ENCODE peak calls at places on chromosome 18, in six cellular contexts. R is foreskin fibroblast, M is K562, P is AG10803, Z is PC-9, O is brain microvascular endothelial cell. E is an unnamed sample.

GRCh38 chr18:12290086-12290485 is 18.0 kb upstream of the TUBB6 start:
- DNase-seq in O (no peak), P (peak; percentile 32), R (no peak), Z (no peak), M (no peak), E (no peak)

GRCh38 chr18:14947482-14948162 is 199.7 kb downstream of the ANKRD30B start:
- DNase-seq in Z (no peak), P (no peak), M (no peak), O (no peak), R (no peak), E (no peak)

GRCh38 chr18:13211537-13211936 is 7.0 kb upstream of the LDLRAD4 start:
- DNase-seq in M (no peak), P (no peak), R (no peak), O (no peak), Z (no peak), E (no peak)

GRCh38 chr18:80200932-80201672 is 46.2 kb downstream of the PARD6G start:
- DNase-seq in R (no peak), Z (no peak), O (no peak), M (no peak), P (no peak), E (no peak)

GRCh38 chr18:49227456-49227855 is 233.0 kb downstream of the DYM start:
- DNase-seq in O (no peak), R (no peak), Z (no peak), M (no peak), P (no peak), E (no peak)

GRCh38 chr18:14174706-14175085 is 42.5 kb upstream of the ZNF519 start:
- DNase-seq in O (no peak), M (no peak), P (no peak), R (no peak), Z (no peak), E (no peak)

GRCh38 chr18:22168360-22168921 is 948 bp upstream of the GATA6 start:
- DNase-seq in P (no peak), R (no peak), M (peak; percentile 59), O (no peak), Z (peak; percentile 54), E (no peak)

GRCh38 chr18:73564073-73564472 is 583.6 kb downstream of the FBXO15 start:
- DNase-seq in Z (peak; percentile 95), O (peak; percentile 49), M (no peak), R (peak; percentile 86), P (peak; percentile 71), E (peak; percentile 12)

GRCh38 chr18:4869101-4869500 is 328.0 kb downstream of the AKAIN1 start:
- DNase-seq in M (no peak), Z (no peak), R (no peak), P (no peak), O (no peak), E (no peak)

GRCh38 chr18:76052196-76052595 is 442.8 kb downstream of the ZNF516 start:
- DNase-seq in O (no peak), P (no peak), M (no peak), Z (no peak), R (no peak), E (no peak)

GRCh38 chr18:5937795-5938194 is 42.5 kb upstream of the TMEM200C start:
- DNase-seq in R (no peak), Z (no peak), P (no peak), M (no peak), O (no peak), E (no peak)

GRCh38 chr18:74456409-74457042 is 582 bp downstream of the DIPK1C start:
- DNase-seq in Z (no peak), O (no peak), R (no peak), M (no peak), P (no peak), E (no peak)

GRCh38 chr18:9950289-9951016 is 36.6 kb downstream of the VAPA start:
- DNase-seq in R (no peak), O (no peak), M (no peak), P (peak; percentile 37), Z (no peak), E (peak; percentile 55)

GRCh38 chr18:73458186-73458964 is 590.6 kb upstream of the NETO1 start:
- DNase-seq in P (peak; percentile 33), O (no peak), Z (no peak), R (no peak), M (no peak), E (peak; percentile 28)

GRCh38 chr18:39839782-39840181 is 2115.3 kb upstream of the PIK3C3 start:
- DNase-seq in R (peak; percentile 9), P (no peak), M (no peak), O (peak; percentile 50), Z (peak; percentile 37), E (no peak)

GRCh38 chr18:21393986-21394385 is 152.0 kb downstream of the GREB1L start:
- DNase-seq in Z (no peak), P (no peak), M (no peak), R (no peak), O (no peak), E (no peak)

GRCh38 chr18:44651453-44651852 is 29.2 kb upstream of the SETBP1 start:
- DNase-seq in P (peak; percentile 71), R (peak; percentile 66), M (peak; percentile 14), Z (peak; percentile 92), O (peak; percentile 89), E (peak; percentile 76)

GRCh38 chr18:11553098-11553940 is 56.1 kb upstream of the SLC35G4 start:
- DNase-seq in Z (no peak), R (peak; percentile 44), P (peak; percentile 56), O (peak; percentile 55), M (peak; percentile 57), E (peak; percentile 37)

GRCh38 chr18:10234912-10235439 is 219.5 kb upstream of the APCDD1 start:
- DNase-seq in Z (no peak), M (no peak), O (peak; percentile 24), P (peak; percentile 92), R (peak; percentile 93), E (peak; percentile 92)

GRCh38 chr18:52337286-52337685 is 2.7 kb upstream of the DCC start:
- DNase-seq in R (peak; percentile 83), O (peak; percentile 53), P (peak; percentile 32), Z (no peak), M (no peak), E (no peak)

GRCh38 chr18:6058941-6059340 is 163.6 kb upstream of the TMEM200C start:
- DNase-seq in O (peak; percentile 85), P (peak; percentile 37), M (no peak), R (peak; percentile 15), Z (no peak), E (no peak)

GRCh38 chr18:27861539-27861938 is 315.4 kb downstream of the CDH2 start:
- DNase-seq in R (no peak), Z (no peak), O (no peak), P (no peak), M (no peak), E (no peak)

GRCh38 chr18:79916128-79916494 is 35.3 kb downstream of the SLC66A2 start:
- DNase-seq in M (no peak), P (no peak), O (no peak), Z (no peak), R (no peak), E (no peak)

GRCh38 chr18:59266019-59266369 is 7.3 kb downstream of the RAX start:
- DNase-seq in P (no peak), Z (no peak), M (no peak), R (no peak), O (no peak), E (no peak)

GRCh38 chr18:59265246-59266018 is 7.8 kb downstream of the RAX start:
- DNase-seq in O (no peak), R (no peak), Z (no peak), M (peak; percentile 64), P (no peak), E (no peak)

GRCh38 chr18:59264136-59264571 is 9.1 kb downstream of the RAX start:
- DNase-seq in O (no peak), R (no peak), Z (no peak), M (no peak), P (no peak), E (no peak)

GRCh38 chr18:59263566-59264135 is 9.6 kb downstream of the RAX start:
- DNase-seq in Z (no peak), M (no peak), R (no peak), O (no peak), P (no peak), E (no peak)

DNA sequence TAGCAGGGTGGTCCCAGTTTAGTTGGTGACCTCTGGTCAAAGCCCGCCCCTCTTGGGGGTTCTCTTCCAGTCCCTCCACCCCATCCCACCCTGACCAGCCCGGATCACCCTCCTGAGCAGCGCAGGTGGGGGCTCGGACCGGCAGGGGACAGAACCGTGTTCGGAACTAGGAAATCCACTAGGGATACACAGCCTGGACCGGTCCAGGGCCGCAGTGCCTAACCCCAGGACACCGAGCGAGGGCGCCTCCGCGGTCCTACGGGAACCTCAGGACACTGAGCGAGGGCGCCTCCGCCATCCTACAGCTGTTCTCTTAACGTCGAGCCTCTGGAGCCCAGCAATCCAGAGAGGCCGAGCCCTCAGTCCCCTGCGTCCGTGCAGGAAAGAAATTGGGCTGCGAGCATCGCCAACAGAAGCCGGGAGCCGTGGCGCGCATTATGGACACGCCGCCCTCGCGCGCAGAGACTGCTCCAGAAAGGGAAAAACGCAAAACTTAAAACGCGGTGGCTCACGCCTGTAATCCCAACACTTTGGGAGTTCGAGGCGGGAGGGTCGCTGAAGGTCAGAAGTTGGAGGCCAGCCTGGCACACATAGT is 8.5 kb downstream of the RAX start:
- DNase-seq in R (no peak), Z (no peak), P (no peak), O (no peak), M (no peak), E (no peak)
- H3K4me3 ChIP-seq in R (peak overlapping the region; percentile 35), Z (no peak overlapping the region), P (no peak overlapping the region), O (no peak overlapping the region), M (no peak overlapping the region), E (no peak overlapping the region)

GRCh38 chr18:59959606-59960005 is 59.8 kb downstream of the PMAIP1 start:
- DNase-seq in O (no peak), R (no peak), Z (no peak), M (no peak), P (no peak), E (no peak)
- H3K4me3 ChIP-seq in O (no peak overlapping the region), R (no peak overlapping the region), Z (no peak overlapping the region), M (no peak overlapping the region), P (no peak overlapping the region), E (no peak overlapping the region)

DNA sequence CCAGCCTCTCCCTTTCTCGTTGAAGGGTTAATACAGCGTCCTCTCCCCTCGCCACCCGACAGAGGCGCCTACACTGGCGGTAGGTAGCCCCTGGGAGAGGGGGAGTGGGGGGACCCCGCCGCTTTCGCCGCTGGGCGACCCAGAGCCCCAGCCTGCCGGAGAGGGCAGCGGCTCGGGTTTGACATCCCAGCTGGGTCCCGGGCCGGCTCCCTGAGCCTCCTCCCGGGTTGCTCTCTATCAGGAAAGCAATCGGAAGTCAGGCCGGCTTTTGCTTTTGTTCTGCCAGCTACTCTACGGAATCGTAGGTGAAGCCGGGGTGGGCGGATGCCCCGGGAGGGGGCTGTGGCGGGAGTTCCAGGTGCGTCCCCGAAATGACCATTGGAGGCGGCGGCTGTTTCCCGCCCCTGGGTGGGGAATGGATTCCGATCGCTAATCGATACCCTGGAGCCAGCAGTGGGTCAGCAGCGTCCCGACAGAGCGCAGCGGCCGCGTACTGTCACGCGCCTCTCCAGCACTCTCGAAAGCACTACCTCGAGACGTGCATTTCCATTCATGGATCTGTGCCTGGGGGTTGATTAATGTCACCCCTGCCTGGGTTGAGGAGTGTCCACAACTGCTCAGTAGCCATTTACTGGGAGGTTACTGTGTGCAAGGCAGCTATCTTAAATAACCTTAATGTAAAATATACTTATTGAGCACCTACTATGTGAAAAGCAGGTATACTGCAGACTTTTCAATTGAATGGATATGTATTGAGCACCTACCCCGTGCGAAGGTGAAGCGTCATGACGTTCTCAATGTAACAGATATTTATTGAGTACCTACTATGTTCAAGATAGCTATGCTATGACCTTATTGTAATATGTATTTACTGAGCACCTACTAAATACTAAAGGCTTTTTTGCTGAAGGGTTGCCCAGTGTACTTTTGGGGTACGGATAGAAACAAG is 1.1 kb downstream of the MAPK4 start:
- DNase-seq in O (no peak), M (no peak), Z (no peak), R (no peak), P (no peak), E (no peak)
- H3K4me3 ChIP-seq in O (peak overlapping the region; percentile 41), M (no peak overlapping the region), Z (no peak overlapping the region), R (peak overlapping the region; percentile 22), P (peak overlapping the region; percentile 9), E (peak overlapping the region; percentile 46)

GRCh38 chr18:36526611-36527010 is 229.1 kb downstream of the FHOD3 start:
- DNase-seq in R (no peak), M (no peak), P (no peak), Z (no peak), O (no peak), E (no peak)
- H3K4me3 ChIP-seq in R (no peak overlapping the region), M (no peak overlapping the region), P (no peak overlapping the region), Z (no peak overlapping the region), O (no peak overlapping the region), E (no peak overlapping the region)